ENCODE peak calls at places on chromosomes 11 and 22, in four cellular contexts. One of them, this sample, is unnamed.

GRCh38 chr22:45284705-45285305 is at the start of gene UPK3A:
- DNase-seq in aorta: peak; percentile 76
- DNase-seq in Calu3: peak; percentile 93
- DNase-seq in effector CD4-positive, alpha-beta T cell: peak; percentile 47
- DNase-seq in this sample: no peak

GRCh38 chr11:3105791-3106735 is 48.8 kb upstream of the CARS1 start:
- DNase-seq in aorta: peak; percentile 40
- DNase-seq in Calu3: no peak
- DNase-seq in effector CD4-positive, alpha-beta T cell: no peak
- DNase-seq in this sample: no peak

GRCh38 chr22:42473484-42474193 is 41.4 kb upstream of the NFAM1 start:
- DNase-seq in aorta: no peak
- DNase-seq in Calu3: peak; percentile 51
- DNase-seq in effector CD4-positive, alpha-beta T cell: peak; percentile 3
- DNase-seq in this sample: no peak

GRCh38 chr22:34946339-34946985 is 119.5 kb upstream of the ISX start:
- DNase-seq in aorta: no peak
- DNase-seq in Calu3: no peak
- DNase-seq in effector CD4-positive, alpha-beta T cell: no peak
- DNase-seq in this sample: no peak

GRCh38 chr11:61782841-61783240 is 9.6 kb downstream of the TMEM258 start:
- DNase-seq in aorta: no peak
- DNase-seq in Calu3: no peak
- DNase-seq in effector CD4-positive, alpha-beta T cell: no peak
- DNase-seq in this sample: no peak

GRCh38 chr22:31049815-31050420 is 31.2 kb upstream of the SMTN start:
- DNase-seq in aorta: no peak
- DNase-seq in Calu3: no peak
- DNase-seq in effector CD4-positive, alpha-beta T cell: no peak
- DNase-seq in this sample: no peak

GRCh38 chr22:36549033-36549432 is 20.1 kb upstream of the EIF3D start:
- DNase-seq in aorta: no peak
- DNase-seq in Calu3: no peak
- DNase-seq in effector CD4-positive, alpha-beta T cell: no peak
- DNase-seq in this sample: no peak

GRCh38 chr22:46001046-46001425 is 24.1 kb upstream of the WNT7B start:
- DNase-seq in aorta: no peak
- DNase-seq in Calu3: no peak
- DNase-seq in effector CD4-positive, alpha-beta T cell: no peak
- DNase-seq in this sample: no peak

GRCh38 chr22:29039148-29039547 is 22.5 kb downstream of the C22orf31 start:
- DNase-seq in aorta: no peak
- DNase-seq in Calu3: no peak
- DNase-seq in effector CD4-positive, alpha-beta T cell: no peak
- DNase-seq in this sample: no peak

GRCh38 chr22:41417622-41418390 is 28.8 kb downstream of the TOB2 start:
- DNase-seq in aorta: peak; percentile 91
- DNase-seq in Calu3: peak; percentile 63
- DNase-seq in effector CD4-positive, alpha-beta T cell: no peak
- DNase-seq in this sample: no peak

GRCh38 chr11:110131386-110132123 is 38.4 kb downstream of the ZC3H12C start:
- DNase-seq in aorta: no peak
- DNase-seq in Calu3: no peak
- DNase-seq in effector CD4-positive, alpha-beta T cell: no peak
- DNase-seq in this sample: no peak

GRCh38 chr11:66478823-66479740 is 1.2 kb upstream of the DPP3 start:
- DNase-seq in aorta: peak; percentile 68
- DNase-seq in Calu3: peak; percentile 42
- DNase-seq in effector CD4-positive, alpha-beta T cell: no peak
- DNase-seq in this sample: no peak

GRCh38 chr22:37655252-37655563 is 3.3 kb upstream of the PDXP start:
- DNase-seq in aorta: no peak
- DNase-seq in Calu3: no peak
- DNase-seq in effector CD4-positive, alpha-beta T cell: no peak
- DNase-seq in this sample: no peak

GRCh38 chr22:34696557-34696956 is 369.4 kb upstream of the ISX start:
- DNase-seq in aorta: no peak
- DNase-seq in Calu3: no peak
- DNase-seq in effector CD4-positive, alpha-beta T cell: no peak
- DNase-seq in this sample: no peak

GRCh38 chr11:97118756-97119155 is 728.9 kb downstream of the JRKL start:
- DNase-seq in aorta: no peak
- DNase-seq in Calu3: no peak
- DNase-seq in effector CD4-positive, alpha-beta T cell: no peak
- DNase-seq in this sample: no peak

GRCh38 chr11:15128621-15129020 is 13.9 kb downstream of the INSC start:
- DNase-seq in aorta: no peak
- DNase-seq in Calu3: no peak
- DNase-seq in effector CD4-positive, alpha-beta T cell: no peak
- DNase-seq in this sample: no peak

GRCh38 chr11:1834132-1834610 is 619 bp upstream of the SYT8 start:
- DNase-seq in aorta: no peak
- DNase-seq in Calu3: peak; percentile 95
- DNase-seq in effector CD4-positive, alpha-beta T cell: no peak
- DNase-seq in this sample: no peak

GRCh38 chr11:79100093-79100704 is 340.6 kb downstream of the TENM4 start:
- DNase-seq in aorta: peak; percentile 50
- DNase-seq in Calu3: peak; percentile 53
- DNase-seq in effector CD4-positive, alpha-beta T cell: no peak
- DNase-seq in this sample: peak; percentile 57

GRCh38 chr11:113189909-113190667 is 124.3 kb upstream of the TTC12 start:
- DNase-seq in aorta: peak; percentile 75
- DNase-seq in Calu3: no peak
- DNase-seq in effector CD4-positive, alpha-beta T cell: no peak
- DNase-seq in this sample: no peak

GRCh38 chr11:104333977-104334376 is 170.0 kb upstream of the PDGFD start:
- DNase-seq in aorta: no peak
- DNase-seq in Calu3: no peak
- DNase-seq in effector CD4-positive, alpha-beta T cell: no peak
- DNase-seq in this sample: no peak